ENCODE peak calls at places on chromosomes 13 and 19, in seven cellular contexts. N is brain microvascular endothelial cell, X is OCI-LY7, Q is left lung, A is DND-41, D is fibroblast of mammary gland, M is WTC11. U is an unnamed sample.

GRCh38 chr13:108963846-108964600 is 334.6 kb downstream of the MYO16 start:
- DNase-seq in N (peak), M (no peak), X (no peak), Q (no peak), D (peak), A (no peak), U (no peak)

GRCh38 chr13:43031881-43032280 is 8.5 kb downstream of the DNAJC15 start:
- DNase-seq in A (no peak), D (no peak), M (no peak), N (no peak), Q (no peak), X (no peak), U (no peak)

GRCh38 chr13:78998736-78999135 is 339.8 kb upstream of the OBI1 start:
- DNase-seq in X (no peak), N (no peak), M (no peak), A (no peak), D (no peak), Q (no peak), U (no peak)

GRCh38 chr19:50485284-50485955 is 8.8 kb upstream of the GARIN5A start:
- DNase-seq in X (no peak), D (no peak), N (no peak), M (no peak), Q (peak), A (no peak), U (no peak)

GRCh38 chr19:48176226-48176625 is 5.7 kb downstream of the ZSWIM9 start:
- DNase-seq in Q (no peak), D (no peak), N (no peak), X (no peak), A (no peak), M (no peak), U (no peak)

GRCh38 chr19:55255618-55256423 is 3.0 kb downstream of the PPP6R1 start:
- DNase-seq in M (no peak), A (peak), Q (peak), D (peak), X (peak), N (peak), U (no peak)

GRCh38 chr19:51461723-51462161 is 3.5 kb upstream of the SIGLEC8 start:
- DNase-seq in M (no peak), N (no peak), Q (peak), A (no peak), D (no peak), X (no peak), U (no peak)

GRCh38 chr13:80082396-80083096 is 258.4 kb downstream of the SPRY2 start:
- DNase-seq in Q (no peak), D (peak), M (no peak), A (no peak), N (peak), X (no peak), U (no peak)

GRCh38 chr19:39582891-39583625 is 19.3 kb upstream of the LGALS13 start:
- DNase-seq in A (no peak), X (no peak), M (no peak), N (no peak), Q (no peak), D (no peak), U (no peak)

GRCh38 chr19:23558541-23558940 is 128.5 kb downstream of the ZNF675 start:
- DNase-seq in D (no peak), Q (no peak), N (no peak), X (no peak), A (no peak), M (no peak), U (no peak)

GRCh38 chr13:87661471-87661870 is 9.7 kb upstream of the SLITRK5 start:
- DNase-seq in X (no peak), Q (no peak), M (no peak), N (no peak), A (no peak), D (peak), U (no peak)

GRCh38 chr19:12886943-12887747 is at the start of gene KLF1:
- DNase-seq in M (no peak), A (no peak), N (no peak), Q (no peak), X (no peak), D (no peak), U (no peak)

GRCh38 chr13:40549500-40550094 is 116.8 kb downstream of the FOXO1 start:
- DNase-seq in D (peak), M (no peak), N (no peak), X (no peak), Q (no peak), A (no peak), U (no peak)

GRCh38 chr19:50465986-50466771 is 10.1 kb upstream of the EMC10 start:
- DNase-seq in M (peak), D (no peak), A (no peak), Q (peak), N (no peak), X (no peak), U (no peak)

GRCh38 chr19:58252102-58252685 is 23.5 kb downstream of the ZNF544 start:
- DNase-seq in X (peak), D (peak), N (no peak), M (no peak), Q (no peak), A (no peak), U (no peak)

GRCh38 chr13:27442071-27442647 is 8.2 kb downstream of the MTIF3 start:
- DNase-seq in M (no peak), A (peak), D (no peak), X (no peak), Q (peak), N (no peak), U (no peak)

GRCh38 chr19:32611161-32611560 is 30.2 kb downstream of the PDCD5 start:
- DNase-seq in Q (no peak), D (peak), N (peak), M (no peak), A (no peak), X (no peak), U (no peak)

GRCh38 chr19:13794752-13795589 is at the start of gene ZSWIM4:
- DNase-seq in M (peak), X (peak), Q (peak), N (peak), D (peak), A (peak), U (peak)

GRCh38 chr13:96898855-96899254 is 95.4 kb downstream of the OXGR1 start:
- DNase-seq in A (no peak), X (no peak), M (no peak), N (no peak), D (no peak), Q (no peak), U (no peak)

GRCh38 chr19:18897108-18898029 is 1.4 kb upstream of the CERS1 start:
- DNase-seq in N (no peak), M (no peak), X (no peak), D (no peak), Q (no peak), A (no peak), U (no peak)

GRCh38 chr13:46761866-46762265 is 35.1 kb downstream of the ESD start:
- DNase-seq in A (no peak), D (no peak), N (no peak), M (no peak), Q (no peak), X (no peak), U (no peak)

GRCh38 chr13:81760316-81760715 is 1419.4 kb upstream of the SPRY2 start:
- DNase-seq in M (no peak), A (no peak), X (no peak), N (no peak), D (no peak), Q (no peak), U (no peak)
- TF ChIP-seq CTCF in M (no peak), A (no peak), X (no peak), N (no peak), D (no peak), Q (no peak), U (no peak)

DNA sequence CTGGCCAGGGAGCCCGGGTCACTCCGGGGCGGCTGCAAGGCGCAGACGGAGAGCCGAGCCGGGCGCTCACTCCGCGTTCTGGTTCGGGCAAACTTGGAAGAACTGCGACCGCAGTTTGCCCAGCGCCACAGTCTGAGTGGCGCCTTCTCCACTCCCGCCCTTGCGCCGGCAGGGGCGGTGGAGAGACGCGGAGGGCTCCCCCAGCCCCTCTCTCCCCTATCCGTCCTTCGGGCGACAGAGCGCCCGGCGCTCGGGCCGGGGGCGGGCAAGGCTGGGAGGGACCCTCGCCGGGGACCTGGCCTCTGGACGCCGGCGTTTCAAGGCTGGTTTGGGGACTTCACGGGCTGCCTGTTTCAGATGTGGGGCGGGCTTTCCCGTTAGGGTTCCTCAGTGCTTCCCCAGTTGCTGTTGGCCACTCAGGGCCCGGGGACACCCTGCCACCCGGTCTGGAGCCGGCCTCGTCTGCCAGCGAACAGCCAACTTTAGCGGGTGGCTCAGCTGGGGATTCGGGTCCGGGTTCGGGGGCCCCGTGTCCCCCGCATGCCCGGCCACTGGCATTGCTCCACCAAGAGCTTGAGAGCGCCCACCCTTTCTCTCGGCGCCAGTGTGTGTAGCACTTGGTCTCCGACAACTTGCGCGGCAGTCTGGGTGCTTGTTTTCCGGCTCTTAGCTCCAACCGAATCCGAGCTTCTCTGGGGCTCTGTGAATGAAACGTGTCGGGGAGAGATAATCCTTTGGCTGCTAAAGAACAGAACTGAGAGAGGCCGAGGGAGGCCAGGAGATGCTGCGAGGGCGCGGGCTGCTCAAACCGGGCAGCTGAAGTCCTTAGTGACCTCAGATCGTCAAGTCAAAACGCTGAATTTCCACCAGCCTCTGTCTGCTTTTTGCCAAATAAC is 1.5 kb downstream of the GPC6 start:
- DNase-seq in M (peak), N (peak), X (no peak), A (no peak), D (peak), Q (peak), U (no peak)
- TF ChIP-seq CTCF in M (peak), N (peak), X (no peak), A (no peak), D (peak), Q (peak), U (no peak)

DNA sequence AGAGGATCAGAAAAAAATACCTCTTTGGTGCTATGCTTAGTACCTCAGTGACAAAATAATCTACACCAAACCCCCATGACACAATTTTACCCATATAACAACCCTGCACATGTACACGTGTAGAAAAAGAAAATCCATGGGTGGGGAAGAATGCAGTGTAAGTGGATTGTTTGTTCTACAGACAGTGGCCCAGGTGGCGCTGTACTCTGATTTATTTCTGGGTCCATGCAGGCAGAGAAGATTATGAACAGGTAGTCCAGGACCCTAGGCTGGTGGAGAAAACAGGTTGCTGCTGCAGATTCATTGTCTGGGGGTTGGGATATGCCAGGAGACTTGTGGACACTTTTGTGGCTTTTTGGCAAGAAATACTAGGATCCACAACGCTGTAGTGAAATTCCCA is 9.1 kb downstream of the ZNF100 start:
- DNase-seq in Q (no peak), D (no peak), M (no peak), N (no peak), X (no peak), A (no peak), U (no peak)
- TF ChIP-seq CTCF in Q (no peak), D (no peak), M (no peak), N (no peak), X (peak), A (peak), U (no peak)

DNA sequence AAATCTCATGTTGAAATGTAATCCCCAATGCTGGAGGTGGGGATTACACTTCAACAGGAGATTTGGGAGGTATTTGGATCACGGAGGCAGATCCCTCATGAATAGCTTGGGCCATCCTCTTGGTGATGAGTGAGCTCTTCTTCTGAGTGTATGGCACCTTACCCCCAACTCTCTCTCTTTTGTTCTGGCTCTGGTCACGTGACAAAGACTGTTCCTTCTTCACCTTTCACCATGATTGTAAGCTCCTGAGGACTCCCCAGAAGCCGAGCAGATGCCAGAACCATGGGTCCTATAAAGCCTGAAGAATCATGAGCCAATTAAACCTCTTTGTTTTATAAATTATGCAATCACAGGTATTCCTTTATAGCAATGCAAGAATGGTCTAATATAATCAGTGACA is 684.2 kb downstream of the LIG4 start:
- DNase-seq in N (no peak), M (no peak), Q (no peak), X (no peak), A (no peak), D (no peak), U (no peak)
- TF ChIP-seq CTCF in N (no peak), M (no peak), Q (no peak), X (no peak), A (no peak), D (no peak), U (no peak)

DNA sequence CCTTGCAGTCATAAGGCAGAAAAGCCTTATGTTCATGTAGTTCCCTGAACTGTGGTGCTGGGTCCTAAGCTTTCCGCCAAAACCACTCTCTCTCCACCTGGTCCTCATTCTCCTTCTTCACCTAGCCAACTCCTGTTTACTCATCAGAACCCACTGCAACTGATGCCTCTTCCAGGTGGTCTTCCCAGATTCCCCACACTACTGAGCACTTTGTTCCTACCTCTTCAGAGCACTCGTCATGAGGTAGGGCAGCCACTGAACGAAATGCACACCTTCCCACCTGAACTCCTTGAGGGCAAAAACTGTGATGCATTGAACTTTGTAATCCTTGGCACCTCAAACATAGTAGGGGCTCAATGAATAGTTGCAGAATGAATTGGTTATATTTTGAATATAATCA is 100.4 kb downstream of the DOCK9 start:
- DNase-seq in A (no peak), X (no peak), N (no peak), M (no peak), D (no peak), Q (no peak), U (no peak)
- TF ChIP-seq CTCF in A (no peak), X (no peak), N (no peak), M (no peak), D (no peak), Q (no peak), U (no peak)